ENCODE peak calls at places on chromosome 17, in ten cellular contexts. One of them, this sample, is unnamed.

GRCh38 chr17:19937522-19937921 is 40.1 kb downstream of the AKAP10 start:
- DNase-seq in esophagus squamous epithelium: no peak
- DNase-seq in Right ventricle myocardium superior: no peak
- DNase-seq in HT-29: no peak
- DNase-seq in left colon: no peak
- DNase-seq in NCI-H345: no peak
- DNase-seq in body of pancreas: no peak
- DNase-seq in activated T-cell treated with anti-CD3 and anti-CD28 coated beads, Interleukin-2, amount 50 U/mL, for 1 hour: no peak
- DNase-seq in A673: no peak
- DNase-seq in endothelial cell: no peak
- DNase-seq in this sample: no peak

GRCh38 chr17:63446218-63446980 is at the start of gene CYB561:
- DNase-seq in endothelial cell: peak
- DNase-seq in A673: peak
- DNase-seq in Right ventricle myocardium superior: peak
- DNase-seq in esophagus squamous epithelium: no peak
- DNase-seq in HT-29: peak
- DNase-seq in activated T-cell treated with anti-CD3 and anti-CD28 coated beads, Interleukin-2, amount 50 U/mL, for 1 hour: peak
- DNase-seq in NCI-H345: peak
- DNase-seq in left colon: peak
- DNase-seq in body of pancreas: peak
- DNase-seq in this sample: peak

GRCh38 chr17:28018439-28019070 is 23.9 kb upstream of the NLK start:
- DNase-seq in endothelial cell: no peak
- DNase-seq in HT-29: no peak
- DNase-seq in esophagus squamous epithelium: no peak
- DNase-seq in body of pancreas: peak
- DNase-seq in activated T-cell treated with anti-CD3 and anti-CD28 coated beads, Interleukin-2, amount 50 U/mL, for 1 hour: no peak
- DNase-seq in left colon: peak
- DNase-seq in NCI-H345: no peak
- DNase-seq in A673: no peak
- DNase-seq in Right ventricle myocardium superior: no peak
- DNase-seq in this sample: no peak

GRCh38 chr17:53627511-53627910 is 195.2 kb upstream of the KIF2B start:
- DNase-seq in A673: peak
- DNase-seq in left colon: no peak
- DNase-seq in esophagus squamous epithelium: no peak
- DNase-seq in NCI-H345: no peak
- DNase-seq in Right ventricle myocardium superior: no peak
- DNase-seq in body of pancreas: no peak
- DNase-seq in endothelial cell: no peak
- DNase-seq in activated T-cell treated with anti-CD3 and anti-CD28 coated beads, Interleukin-2, amount 50 U/mL, for 1 hour: no peak
- DNase-seq in HT-29: no peak
- DNase-seq in this sample: no peak

GRCh38 chr17:68512967-68513474 is 791 bp downstream of the PRKAR1A start:
- DNase-seq in esophagus squamous epithelium: no peak
- DNase-seq in Right ventricle myocardium superior: no peak
- DNase-seq in endothelial cell: no peak
- DNase-seq in body of pancreas: no peak
- DNase-seq in left colon: no peak
- DNase-seq in HT-29: peak
- DNase-seq in A673: peak
- DNase-seq in activated T-cell treated with anti-CD3 and anti-CD28 coated beads, Interleukin-2, amount 50 U/mL, for 1 hour: no peak
- DNase-seq in NCI-H345: peak
- DNase-seq in this sample: no peak

GRCh38 chr17:17413821-17414220 is 63.0 kb upstream of the MED9 start:
- DNase-seq in activated T-cell treated with anti-CD3 and anti-CD28 coated beads, Interleukin-2, amount 50 U/mL, for 1 hour: no peak
- DNase-seq in Right ventricle myocardium superior: no peak
- DNase-seq in body of pancreas: no peak
- DNase-seq in left colon: no peak
- DNase-seq in esophagus squamous epithelium: no peak
- DNase-seq in NCI-H345: no peak
- DNase-seq in HT-29: no peak
- DNase-seq in A673: no peak
- DNase-seq in endothelial cell: no peak
- DNase-seq in this sample: no peak

GRCh38 chr17:82449136-82449882 is 1.2 kb downstream of the CYBC1 start:
- DNase-seq in Right ventricle myocardium superior: peak
- DNase-seq in activated T-cell treated with anti-CD3 and anti-CD28 coated beads, Interleukin-2, amount 50 U/mL, for 1 hour: peak
- DNase-seq in esophagus squamous epithelium: peak
- DNase-seq in body of pancreas: no peak
- DNase-seq in A673: no peak
- DNase-seq in HT-29: no peak
- DNase-seq in left colon: peak
- DNase-seq in endothelial cell: peak
- DNase-seq in NCI-H345: peak
- DNase-seq in this sample: peak

GRCh38 chr17:81511550-81511799 is 1.1 kb downstream of the ACTG1 start:
- DNase-seq in A673: no peak
- DNase-seq in body of pancreas: no peak
- DNase-seq in left colon: no peak
- DNase-seq in esophagus squamous epithelium: no peak
- DNase-seq in activated T-cell treated with anti-CD3 and anti-CD28 coated beads, Interleukin-2, amount 50 U/mL, for 1 hour: no peak
- DNase-seq in Right ventricle myocardium superior: no peak
- DNase-seq in NCI-H345: no peak
- DNase-seq in HT-29: peak
- DNase-seq in endothelial cell: no peak
- DNase-seq in this sample: no peak

GRCh38 chr17:850828-851759 is 68.9 kb downstream of the MRM3 start:
- DNase-seq in A673: no peak
- DNase-seq in activated T-cell treated with anti-CD3 and anti-CD28 coated beads, Interleukin-2, amount 50 U/mL, for 1 hour: no peak
- DNase-seq in endothelial cell: no peak
- DNase-seq in esophagus squamous epithelium: no peak
- DNase-seq in NCI-H345: no peak
- DNase-seq in body of pancreas: no peak
- DNase-seq in HT-29: no peak
- DNase-seq in Right ventricle myocardium superior: no peak
- DNase-seq in left colon: no peak
- DNase-seq in this sample: no peak

GRCh38 chr17:77423589-77424451 is 283.1 kb downstream of the SEC14L1 start:
- DNase-seq in body of pancreas: peak
- DNase-seq in Right ventricle myocardium superior: peak
- DNase-seq in endothelial cell: no peak
- DNase-seq in left colon: peak
- DNase-seq in A673: no peak
- DNase-seq in NCI-H345: no peak
- DNase-seq in activated T-cell treated with anti-CD3 and anti-CD28 coated beads, Interleukin-2, amount 50 U/mL, for 1 hour: no peak
- DNase-seq in esophagus squamous epithelium: no peak
- DNase-seq in HT-29: no peak
- DNase-seq in this sample: no peak

GRCh38 chr17:49723423-49723822 is 15.7 kb upstream of the SLC35B1 start:
- DNase-seq in activated T-cell treated with anti-CD3 and anti-CD28 coated beads, Interleukin-2, amount 50 U/mL, for 1 hour: no peak
- DNase-seq in left colon: peak
- DNase-seq in HT-29: no peak
- DNase-seq in A673: no peak
- DNase-seq in endothelial cell: no peak
- DNase-seq in body of pancreas: peak
- DNase-seq in NCI-H345: no peak
- DNase-seq in Right ventricle myocardium superior: peak
- DNase-seq in esophagus squamous epithelium: no peak
- DNase-seq in this sample: no peak

GRCh38 chr17:48026503-48027321 is 10.9 kb downstream of the COPZ2 start:
- DNase-seq in A673: peak
- DNase-seq in endothelial cell: peak
- DNase-seq in Right ventricle myocardium superior: peak
- DNase-seq in activated T-cell treated with anti-CD3 and anti-CD28 coated beads, Interleukin-2, amount 50 U/mL, for 1 hour: peak
- DNase-seq in left colon: peak
- DNase-seq in esophagus squamous epithelium: peak
- DNase-seq in body of pancreas: peak
- DNase-seq in NCI-H345: peak
- DNase-seq in HT-29: peak
- DNase-seq in this sample: peak

GRCh38 chr17:42202696-42203095 is 8.4 kb upstream of the GHDC start:
- DNase-seq in left colon: no peak
- DNase-seq in endothelial cell: no peak
- DNase-seq in Right ventricle myocardium superior: no peak
- DNase-seq in activated T-cell treated with anti-CD3 and anti-CD28 coated beads, Interleukin-2, amount 50 U/mL, for 1 hour: no peak
- DNase-seq in body of pancreas: no peak
- DNase-seq in esophagus squamous epithelium: no peak
- DNase-seq in HT-29: no peak
- DNase-seq in A673: no peak
- DNase-seq in NCI-H345: no peak
- DNase-seq in this sample: no peak

GRCh38 chr17:29042679-29043538 is at the start of gene PIPOX:
- DNase-seq in esophagus squamous epithelium: no peak
- DNase-seq in HT-29: peak
- DNase-seq in A673: peak
- DNase-seq in left colon: peak
- DNase-seq in endothelial cell: peak
- DNase-seq in Right ventricle myocardium superior: no peak
- DNase-seq in NCI-H345: peak
- DNase-seq in body of pancreas: peak
- DNase-seq in activated T-cell treated with anti-CD3 and anti-CD28 coated beads, Interleukin-2, amount 50 U/mL, for 1 hour: no peak
- DNase-seq in this sample: peak

GRCh38 chr17:43020789-43021738 is 1.1 kb downstream of the VAT1 start:
- DNase-seq in esophagus squamous epithelium: no peak
- DNase-seq in NCI-H345: peak
- DNase-seq in left colon: peak
- DNase-seq in activated T-cell treated with anti-CD3 and anti-CD28 coated beads, Interleukin-2, amount 50 U/mL, for 1 hour: peak
- DNase-seq in HT-29: peak
- DNase-seq in body of pancreas: peak
- DNase-seq in Right ventricle myocardium superior: peak
- DNase-seq in endothelial cell: peak
- DNase-seq in A673: no peak
- DNase-seq in this sample: no peak

GRCh38 chr17:36611345-36612072 is 10.1 kb downstream of the MRM1 start:
- DNase-seq in left colon: no peak
- DNase-seq in NCI-H345: no peak
- DNase-seq in HT-29: peak
- DNase-seq in Right ventricle myocardium superior: no peak
- DNase-seq in A673: no peak
- DNase-seq in activated T-cell treated with anti-CD3 and anti-CD28 coated beads, Interleukin-2, amount 50 U/mL, for 1 hour: no peak
- DNase-seq in body of pancreas: no peak
- DNase-seq in endothelial cell: no peak
- DNase-seq in esophagus squamous epithelium: no peak
- DNase-seq in this sample: no peak

GRCh38 chr17:51197754-51198153 is 31.5 kb downstream of the NME2 start:
- DNase-seq in Right ventricle myocardium superior: no peak
- DNase-seq in left colon: no peak
- DNase-seq in A673: no peak
- DNase-seq in body of pancreas: no peak
- DNase-seq in esophagus squamous epithelium: no peak
- DNase-seq in activated T-cell treated with anti-CD3 and anti-CD28 coated beads, Interleukin-2, amount 50 U/mL, for 1 hour: no peak
- DNase-seq in HT-29: no peak
- DNase-seq in NCI-H345: no peak
- DNase-seq in endothelial cell: no peak
- DNase-seq in this sample: no peak

GRCh38 chr17:17801800-17802481 is 34.8 kb downstream of the SREBF1 start:
- DNase-seq in HT-29: no peak
- DNase-seq in Right ventricle myocardium superior: no peak
- DNase-seq in body of pancreas: no peak
- DNase-seq in left colon: no peak
- DNase-seq in A673: no peak
- DNase-seq in NCI-H345: no peak
- DNase-seq in endothelial cell: no peak
- DNase-seq in esophagus squamous epithelium: no peak
- DNase-seq in activated T-cell treated with anti-CD3 and anti-CD28 coated beads, Interleukin-2, amount 50 U/mL, for 1 hour: no peak
- DNase-seq in this sample: no peak

GRCh38 chr17:75034236-75034908 is 12.4 kb downstream of the ATP5PD start:
- DNase-seq in endothelial cell: peak
- DNase-seq in HT-29: peak
- DNase-seq in Right ventricle myocardium superior: peak
- DNase-seq in esophagus squamous epithelium: no peak
- DNase-seq in body of pancreas: peak
- DNase-seq in activated T-cell treated with anti-CD3 and anti-CD28 coated beads, Interleukin-2, amount 50 U/mL, for 1 hour: peak
- DNase-seq in A673: peak
- DNase-seq in NCI-H345: peak
- DNase-seq in left colon: peak
- DNase-seq in this sample: peak

GRCh38 chr17:8131844-8132441 is 8.0 kb upstream of the HES7 start:
- DNase-seq in NCI-H345: no peak
- DNase-seq in body of pancreas: no peak
- DNase-seq in activated T-cell treated with anti-CD3 and anti-CD28 coated beads, Interleukin-2, amount 50 U/mL, for 1 hour: no peak
- DNase-seq in HT-29: no peak
- DNase-seq in esophagus squamous epithelium: no peak
- DNase-seq in left colon: no peak
- DNase-seq in Right ventricle myocardium superior: no peak
- DNase-seq in A673: no peak
- DNase-seq in endothelial cell: no peak
- DNase-seq in this sample: no peak

GRCh38 chr17:80374732-80375118 is 40.2 kb upstream of the ENDOV start:
- DNase-seq in esophagus squamous epithelium: no peak
- DNase-seq in body of pancreas: no peak
- DNase-seq in activated T-cell treated with anti-CD3 and anti-CD28 coated beads, Interleukin-2, amount 50 U/mL, for 1 hour: no peak
- DNase-seq in endothelial cell: no peak
- DNase-seq in HT-29: no peak
- DNase-seq in NCI-H345: no peak
- DNase-seq in Right ventricle myocardium superior: no peak
- DNase-seq in left colon: no peak
- DNase-seq in A673: no peak
- DNase-seq in this sample: no peak

GRCh38 chr17:82844796-82845162 is 5.0 kb upstream of the ZNF750 start:
- DNase-seq in esophagus squamous epithelium: no peak
- DNase-seq in A673: no peak
- DNase-seq in NCI-H345: peak
- DNase-seq in body of pancreas: no peak
- DNase-seq in activated T-cell treated with anti-CD3 and anti-CD28 coated beads, Interleukin-2, amount 50 U/mL, for 1 hour: no peak
- DNase-seq in endothelial cell: no peak
- DNase-seq in left colon: no peak
- DNase-seq in Right ventricle myocardium superior: no peak
- DNase-seq in HT-29: no peak
- DNase-seq in this sample: no peak

GRCh38 chr17:28330671-28331070 is 4.6 kb downstream of the IFT20 start:
- DNase-seq in body of pancreas: no peak
- DNase-seq in Right ventricle myocardium superior: no peak
- DNase-seq in A673: no peak
- DNase-seq in left colon: no peak
- DNase-seq in HT-29: no peak
- DNase-seq in endothelial cell: no peak
- DNase-seq in NCI-H345: no peak
- DNase-seq in esophagus squamous epithelium: no peak
- DNase-seq in activated T-cell treated with anti-CD3 and anti-CD28 coated beads, Interleukin-2, amount 50 U/mL, for 1 hour: no peak
- DNase-seq in this sample: no peak

GRCh38 chr17:30513346-30513745 is 36.1 kb downstream of the GOSR1 start:
- DNase-seq in NCI-H345: no peak
- DNase-seq in endothelial cell: no peak
- DNase-seq in activated T-cell treated with anti-CD3 and anti-CD28 coated beads, Interleukin-2, amount 50 U/mL, for 1 hour: no peak
- DNase-seq in Right ventricle myocardium superior: no peak
- DNase-seq in left colon: no peak
- DNase-seq in A673: no peak
- DNase-seq in esophagus squamous epithelium: no peak
- DNase-seq in body of pancreas: no peak
- DNase-seq in HT-29: no peak
- DNase-seq in this sample: no peak

GRCh38 chr17:75472119-75472518 is 15.7 kb downstream of the TMEM94 start:
- DNase-seq in esophagus squamous epithelium: no peak
- DNase-seq in activated T-cell treated with anti-CD3 and anti-CD28 coated beads, Interleukin-2, amount 50 U/mL, for 1 hour: no peak
- DNase-seq in HT-29: peak
- DNase-seq in body of pancreas: no peak
- DNase-seq in A673: no peak
- DNase-seq in left colon: no peak
- DNase-seq in Right ventricle myocardium superior: no peak
- DNase-seq in endothelial cell: no peak
- DNase-seq in NCI-H345: peak
- DNase-seq in this sample: peak

GRCh38 chr17:2299756-2300155 is 3.8 kb downstream of the SMG6 start:
- DNase-seq in A673: no peak
- DNase-seq in left colon: no peak
- DNase-seq in endothelial cell: no peak
- DNase-seq in HT-29: no peak
- DNase-seq in Right ventricle myocardium superior: no peak
- DNase-seq in NCI-H345: no peak
- DNase-seq in body of pancreas: no peak
- DNase-seq in activated T-cell treated with anti-CD3 and anti-CD28 coated beads, Interleukin-2, amount 50 U/mL, for 1 hour: no peak
- DNase-seq in esophagus squamous epithelium: no peak
- DNase-seq in this sample: no peak

GRCh38 chr17:32491371-32492280 is 4.8 kb downstream of the CDK5R1 start:
- DNase-seq in left colon: no peak
- DNase-seq in endothelial cell: no peak
- DNase-seq in Right ventricle myocardium superior: no peak
- DNase-seq in NCI-H345: no peak
- DNase-seq in A673: no peak
- DNase-seq in esophagus squamous epithelium: no peak
- DNase-seq in HT-29: no peak
- DNase-seq in body of pancreas: no peak
- DNase-seq in activated T-cell treated with anti-CD3 and anti-CD28 coated beads, Interleukin-2, amount 50 U/mL, for 1 hour: no peak
- DNase-seq in this sample: no peak

GRCh38 chr17:79834575-79835469 is 4.4 kb downstream of the CBX4 start:
- DNase-seq in HT-29: no peak
- DNase-seq in Right ventricle myocardium superior: no peak
- DNase-seq in endothelial cell: peak
- DNase-seq in A673: peak
- DNase-seq in left colon: peak
- DNase-seq in body of pancreas: no peak
- DNase-seq in esophagus squamous epithelium: no peak
- DNase-seq in NCI-H345: peak
- DNase-seq in activated T-cell treated with anti-CD3 and anti-CD28 coated beads, Interleukin-2, amount 50 U/mL, for 1 hour: peak
- DNase-seq in this sample: no peak